ENCODE peak calls at places on chromosome 13, in eight cellular contexts. One of them, this sample, is unnamed.

GRCh38 chr13:48221301-48222190 is 11.5 kb upstream of the ITM2B start:
- DNase-seq in T-cell: no peak
- DNase-seq in colonic mucosa: no peak
- DNase-seq in stomach: no peak
- DNase-seq in ureter: no peak
- DNase-seq in stimulated activated CD4-positive, alpha-beta T cell treated with anti-CD3 and anti-CD28 coated beads, Interleukin-1b, Interleukin-23, amount 100 ng/mL, for 24 hours: no peak
- DNase-seq in Calu3: no peak
- DNase-seq in stimulated activated CD8-positive, alpha-beta memory T cell treated with anti-CD3 and anti-CD28 coated beads, Interleukin-7, amount 100 ng/mL, for 1 hour: no peak
- DNase-seq in this sample: no peak

GRCh38 chr13:103140001-103140671 is 73.9 kb upstream of the SLC10A2 start:
- DNase-seq in stomach: no peak
- DNase-seq in Calu3: peak
- DNase-seq in ureter: no peak
- DNase-seq in colonic mucosa: no peak
- DNase-seq in T-cell: no peak
- DNase-seq in stimulated activated CD4-positive, alpha-beta T cell treated with anti-CD3 and anti-CD28 coated beads, Interleukin-1b, Interleukin-23, amount 100 ng/mL, for 24 hours: no peak
- DNase-seq in stimulated activated CD8-positive, alpha-beta memory T cell treated with anti-CD3 and anti-CD28 coated beads, Interleukin-7, amount 100 ng/mL, for 1 hour: no peak
- DNase-seq in this sample: no peak

GRCh38 chr13:95216182-95216581 is 85.1 kb downstream of the ABCC4 start:
- DNase-seq in Calu3: no peak
- DNase-seq in stomach: no peak
- DNase-seq in ureter: no peak
- DNase-seq in stimulated activated CD8-positive, alpha-beta memory T cell treated with anti-CD3 and anti-CD28 coated beads, Interleukin-7, amount 100 ng/mL, for 1 hour: no peak
- DNase-seq in T-cell: no peak
- DNase-seq in colonic mucosa: no peak
- DNase-seq in stimulated activated CD4-positive, alpha-beta T cell treated with anti-CD3 and anti-CD28 coated beads, Interleukin-1b, Interleukin-23, amount 100 ng/mL, for 24 hours: no peak
- DNase-seq in this sample: no peak

GRCh38 chr13:38514575-38514974 is 164.9 kb downstream of the UFM1 start:
- DNase-seq in colonic mucosa: no peak
- DNase-seq in Calu3: no peak
- DNase-seq in T-cell: no peak
- DNase-seq in stimulated activated CD8-positive, alpha-beta memory T cell treated with anti-CD3 and anti-CD28 coated beads, Interleukin-7, amount 100 ng/mL, for 1 hour: no peak
- DNase-seq in ureter: no peak
- DNase-seq in stomach: no peak
- DNase-seq in stimulated activated CD4-positive, alpha-beta T cell treated with anti-CD3 and anti-CD28 coated beads, Interleukin-1b, Interleukin-23, amount 100 ng/mL, for 24 hours: no peak
- DNase-seq in this sample: no peak

GRCh38 chr13:114115191-114115671 is 17.2 kb downstream of the RASA3 start:
- DNase-seq in T-cell: no peak
- DNase-seq in Calu3: peak
- DNase-seq in colonic mucosa: peak
- DNase-seq in stomach: peak
- DNase-seq in stimulated activated CD4-positive, alpha-beta T cell treated with anti-CD3 and anti-CD28 coated beads, Interleukin-1b, Interleukin-23, amount 100 ng/mL, for 24 hours: no peak
- DNase-seq in stimulated activated CD8-positive, alpha-beta memory T cell treated with anti-CD3 and anti-CD28 coated beads, Interleukin-7, amount 100 ng/mL, for 1 hour: no peak
- DNase-seq in ureter: no peak
- DNase-seq in this sample: no peak

GRCh38 chr13:26541678-26542553 is 15.6 kb upstream of the WASF3 start:
- DNase-seq in Calu3: no peak
- DNase-seq in stimulated activated CD4-positive, alpha-beta T cell treated with anti-CD3 and anti-CD28 coated beads, Interleukin-1b, Interleukin-23, amount 100 ng/mL, for 24 hours: no peak
- DNase-seq in stomach: no peak
- DNase-seq in T-cell: no peak
- DNase-seq in colonic mucosa: peak
- DNase-seq in ureter: no peak
- DNase-seq in stimulated activated CD8-positive, alpha-beta memory T cell treated with anti-CD3 and anti-CD28 coated beads, Interleukin-7, amount 100 ng/mL, for 1 hour: no peak
- DNase-seq in this sample: peak

GRCh38 chr13:80276371-80277289 is 64.3 kb downstream of the SPRY2 start:
- DNase-seq in Calu3: no peak
- DNase-seq in stimulated activated CD8-positive, alpha-beta memory T cell treated with anti-CD3 and anti-CD28 coated beads, Interleukin-7, amount 100 ng/mL, for 1 hour: no peak
- DNase-seq in stomach: no peak
- DNase-seq in colonic mucosa: no peak
- DNase-seq in T-cell: no peak
- DNase-seq in ureter: peak
- DNase-seq in stimulated activated CD4-positive, alpha-beta T cell treated with anti-CD3 and anti-CD28 coated beads, Interleukin-1b, Interleukin-23, amount 100 ng/mL, for 24 hours: no peak
- DNase-seq in this sample: no peak

GRCh38 chr13:22469421-22469820 is 711.4 kb upstream of the SGCG start:
- DNase-seq in stomach: no peak
- DNase-seq in stimulated activated CD4-positive, alpha-beta T cell treated with anti-CD3 and anti-CD28 coated beads, Interleukin-1b, Interleukin-23, amount 100 ng/mL, for 24 hours: no peak
- DNase-seq in Calu3: no peak
- DNase-seq in T-cell: no peak
- DNase-seq in colonic mucosa: no peak
- DNase-seq in stimulated activated CD8-positive, alpha-beta memory T cell treated with anti-CD3 and anti-CD28 coated beads, Interleukin-7, amount 100 ng/mL, for 1 hour: no peak
- DNase-seq in ureter: no peak
- DNase-seq in this sample: no peak

GRCh38 chr13:24680258-24680920 is at the start of gene ATP12A:
- DNase-seq in ureter: no peak
- DNase-seq in stimulated activated CD4-positive, alpha-beta T cell treated with anti-CD3 and anti-CD28 coated beads, Interleukin-1b, Interleukin-23, amount 100 ng/mL, for 24 hours: peak
- DNase-seq in T-cell: no peak
- DNase-seq in stimulated activated CD8-positive, alpha-beta memory T cell treated with anti-CD3 and anti-CD28 coated beads, Interleukin-7, amount 100 ng/mL, for 1 hour: no peak
- DNase-seq in Calu3: peak
- DNase-seq in colonic mucosa: peak
- DNase-seq in stomach: peak
- DNase-seq in this sample: no peak

GRCh38 chr13:109955598-109955997 is 169.2 kb upstream of the IRS2 start:
- DNase-seq in Calu3: no peak
- DNase-seq in ureter: no peak
- DNase-seq in stimulated activated CD4-positive, alpha-beta T cell treated with anti-CD3 and anti-CD28 coated beads, Interleukin-1b, Interleukin-23, amount 100 ng/mL, for 24 hours: no peak
- DNase-seq in T-cell: no peak
- DNase-seq in colonic mucosa: no peak
- DNase-seq in stomach: no peak
- DNase-seq in stimulated activated CD8-positive, alpha-beta memory T cell treated with anti-CD3 and anti-CD28 coated beads, Interleukin-7, amount 100 ng/mL, for 1 hour: no peak
- DNase-seq in this sample: no peak

GRCh38 chr13:61546413-61546812 is 130.8 kb upstream of the PCDH20 start:
- DNase-seq in stimulated activated CD8-positive, alpha-beta memory T cell treated with anti-CD3 and anti-CD28 coated beads, Interleukin-7, amount 100 ng/mL, for 1 hour: no peak
- DNase-seq in Calu3: no peak
- DNase-seq in stimulated activated CD4-positive, alpha-beta T cell treated with anti-CD3 and anti-CD28 coated beads, Interleukin-1b, Interleukin-23, amount 100 ng/mL, for 24 hours: no peak
- DNase-seq in ureter: no peak
- DNase-seq in T-cell: no peak
- DNase-seq in colonic mucosa: no peak
- DNase-seq in stomach: no peak
- DNase-seq in this sample: no peak

GRCh38 chr13:40398060-40398459 is 268.4 kb downstream of the FOXO1 start:
- DNase-seq in T-cell: no peak
- DNase-seq in ureter: no peak
- DNase-seq in colonic mucosa: no peak
- DNase-seq in Calu3: no peak
- DNase-seq in stomach: no peak
- DNase-seq in stimulated activated CD8-positive, alpha-beta memory T cell treated with anti-CD3 and anti-CD28 coated beads, Interleukin-7, amount 100 ng/mL, for 1 hour: no peak
- DNase-seq in stimulated activated CD4-positive, alpha-beta T cell treated with anti-CD3 and anti-CD28 coated beads, Interleukin-1b, Interleukin-23, amount 100 ng/mL, for 24 hours: no peak
- DNase-seq in this sample: no peak

GRCh38 chr13:50127017-50127725 is 111.9 kb downstream of the KCNRG start:
- DNase-seq in stimulated activated CD8-positive, alpha-beta memory T cell treated with anti-CD3 and anti-CD28 coated beads, Interleukin-7, amount 100 ng/mL, for 1 hour: no peak
- DNase-seq in stomach: peak
- DNase-seq in Calu3: no peak
- DNase-seq in stimulated activated CD4-positive, alpha-beta T cell treated with anti-CD3 and anti-CD28 coated beads, Interleukin-1b, Interleukin-23, amount 100 ng/mL, for 24 hours: peak
- DNase-seq in colonic mucosa: peak
- DNase-seq in ureter: peak
- DNase-seq in T-cell: no peak
- DNase-seq in this sample: no peak